ENCODE peak calls at places on chromosomes 13 and 19, in four cellular contexts. O, N, A and C are unnamed samples.

GRCh38 chr19:16309653-16310052 is 15.0 kb upstream of the KLF2 start:
- DNase-seq in N (no peak), A (no peak), O (no peak), C (no peak)

GRCh38 chr13:66837246-66837645 is 392.9 kb downstream of the PCDH9 start:
- DNase-seq in N (no peak), A (no peak), O (no peak), C (no peak)

GRCh38 chr13:30376426-30377311 is 45.6 kb upstream of the UBE2L5 start:
- DNase-seq in N (peak), O (no peak), A (no peak), C (no peak)

GRCh38 chr13:71808708-71809107 is 58.3 kb downstream of the DACH1 start:
- DNase-seq in A (no peak), N (no peak), O (no peak), C (no peak)

GRCh38 chr19:48400018-48400742 is 6.7 kb downstream of the GRIN2D start:
- DNase-seq in N (no peak), O (peak), A (peak), C (peak)

GRCh38 chr13:40406405-40407138 is 259.9 kb downstream of the FOXO1 start:
- DNase-seq in O (no peak), A (peak), N (no peak), C (peak)

GRCh38 chr13:59680429-59681024 is 483.2 kb downstream of the DIAPH3 start:
- DNase-seq in N (no peak), A (peak), O (peak), C (peak)

GRCh38 chr13:101545521-101545920 is 93.0 kb downstream of the ITGBL1 start:
- DNase-seq in N (no peak), A (no peak), O (no peak), C (peak)

GRCh38 chr19:14031719-14032480 is at the start of gene IL27RA:
- DNase-seq in O (peak), A (peak), N (peak), C (peak)

GRCh38 chr19:41218615-41219507 is at the start of gene AXL:
- DNase-seq in O (no peak), N (no peak), A (peak), C (peak)

GRCh38 chr19:51572908-51573307 is 1.8 kb downstream of the ZNF175 start:
- DNase-seq in N (no peak), A (no peak), O (no peak), C (peak)

GRCh38 chr19:4354282-4354681 is 10.9 kb downstream of the MPND start:
- DNase-seq in O (no peak), N (no peak), A (no peak), C (no peak)

GRCh38 chr19:658916-659839 is 3.8 kb downstream of the RNF126 start:
- DNase-seq in N (no peak), O (no peak), A (no peak), C (no peak)

GRCh38 chr19:45091031-45091918 is 1.7 kb upstream of the PPP1R37 start:
- DNase-seq in O (peak), A (peak), N (peak), C (peak)

GRCh38 chr13:22505489-22505888 is 675.3 kb upstream of the SGCG start:
- DNase-seq in A (no peak), O (no peak), N (no peak), C (no peak)

GRCh38 chr19:56121180-56122167 is at the start of gene ZNF787:
- DNase-seq in A (peak), N (peak), O (peak), C (peak)
- TF ChIP-seq ELK1 in A (peak), N (peak), O (no peak), C (no peak)

GRCh38 chr19:9406798-9407352 is 28.5 kb downstream of the ZNF266 start:
- DNase-seq in N (no peak), A (peak), O (peak), C (peak)
- TF ChIP-seq RAD21 in N (no peak), A (no peak), O (no peak), C (no peak)

GRCh38 chr13:41649659-41650058 is 192.3 kb downstream of the RGCC start:
- DNase-seq in O (no peak), A (peak), N (no peak), C (peak)
- TF ChIP-seq ELK1 in O (no peak), A (no peak), N (no peak), C (no peak)

GRCh38 chr19:18437481-18438330 is at the start of gene ISYNA1:
- DNase-seq in N (no peak), O (peak), A (peak), C (peak)
- TF ChIP-seq RAD21 in N (no peak), O (no peak), A (no peak), C (no peak)

DNA sequence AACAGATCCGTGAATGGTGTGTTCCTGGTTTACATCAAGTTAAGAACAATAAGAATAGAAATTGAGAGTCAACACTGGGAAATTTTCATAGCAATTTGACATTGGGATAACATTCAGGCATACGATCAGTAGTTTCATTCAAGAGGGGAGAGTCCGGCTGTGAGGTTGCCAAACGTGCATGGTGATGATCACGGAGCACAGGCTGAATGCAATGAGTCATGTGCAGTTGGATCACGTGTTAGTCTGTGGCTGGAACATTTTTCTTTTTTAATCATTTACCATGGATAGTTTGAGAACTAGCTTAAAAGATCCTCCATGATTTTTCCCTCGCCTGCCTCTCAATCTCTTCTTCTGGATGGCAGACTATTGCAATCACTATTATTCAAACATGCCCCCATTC is 2.5 kb upstream of the DCT start:
- DNase-seq in O (no peak), A (peak), N (no peak), C (peak)
- TF ChIP-seq ELK1 in O (no peak), A (no peak), N (no peak), C (no peak)

GRCh38 chr19:55247621-55248099 is 11.2 kb downstream of the PPP6R1 start:
- DNase-seq in A (peak), N (no peak), O (no peak), C (no peak)
- TF ChIP-seq RAD21 in A (no peak), N (no peak), O (no peak), C (no peak)

DNA sequence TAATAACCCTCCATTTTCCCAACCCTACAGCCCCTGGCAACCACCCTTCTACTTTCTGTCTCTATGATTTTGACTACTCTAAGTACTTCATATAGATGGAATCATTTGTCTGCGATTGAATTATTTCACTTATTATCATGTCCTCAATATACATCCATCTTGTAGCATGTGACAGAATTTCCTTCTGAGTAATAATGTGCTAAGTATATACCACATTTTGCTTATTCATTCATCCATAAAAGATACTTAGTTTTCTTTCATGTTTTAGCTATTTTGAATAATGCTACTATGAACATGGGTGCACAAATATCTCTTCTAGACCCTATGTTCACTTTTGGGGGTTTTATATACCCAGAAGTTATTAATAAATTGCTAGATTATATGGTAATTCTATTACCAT is 17.4 kb upstream of the NDFIP2 start:
- DNase-seq in O (no peak), N (no peak), A (no peak), C (no peak)
- TF ChIP-seq ELK1 in O (no peak), N (no peak), A (no peak), C (no peak)

DNA sequence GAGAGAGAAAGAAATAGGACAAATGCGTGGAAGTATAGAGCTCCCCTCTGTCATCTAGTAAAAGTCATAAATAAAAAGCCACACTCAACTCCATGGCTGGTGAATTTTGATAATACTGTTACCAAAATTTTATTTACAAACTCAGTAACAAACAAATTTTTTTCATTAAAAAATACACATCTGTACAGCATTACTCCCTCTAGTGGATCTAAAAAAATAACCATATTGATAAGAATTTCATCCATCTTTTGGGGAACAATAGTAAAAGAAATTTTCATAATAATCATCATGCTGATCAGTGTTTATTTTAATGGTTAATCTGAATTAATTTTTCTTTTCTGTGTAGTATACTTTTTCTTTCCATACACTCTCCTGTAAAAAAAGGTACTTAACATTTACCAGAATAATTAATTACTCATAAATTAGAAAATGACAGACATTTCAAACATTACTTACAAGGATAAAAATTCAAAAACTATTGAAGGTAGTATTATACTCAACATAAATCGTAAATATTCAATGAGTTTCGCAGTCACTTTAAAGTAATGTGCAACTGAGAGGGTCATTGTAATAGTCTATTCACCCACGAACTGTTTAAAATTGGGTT is 173.5 kb upstream of the LSM14A start:
- DNase-seq in O (no peak), A (peak), N (no peak), C (no peak)
- TF ChIP-seq RAD21 in O (no peak), A (peak), N (no peak), C (peak)

DNA sequence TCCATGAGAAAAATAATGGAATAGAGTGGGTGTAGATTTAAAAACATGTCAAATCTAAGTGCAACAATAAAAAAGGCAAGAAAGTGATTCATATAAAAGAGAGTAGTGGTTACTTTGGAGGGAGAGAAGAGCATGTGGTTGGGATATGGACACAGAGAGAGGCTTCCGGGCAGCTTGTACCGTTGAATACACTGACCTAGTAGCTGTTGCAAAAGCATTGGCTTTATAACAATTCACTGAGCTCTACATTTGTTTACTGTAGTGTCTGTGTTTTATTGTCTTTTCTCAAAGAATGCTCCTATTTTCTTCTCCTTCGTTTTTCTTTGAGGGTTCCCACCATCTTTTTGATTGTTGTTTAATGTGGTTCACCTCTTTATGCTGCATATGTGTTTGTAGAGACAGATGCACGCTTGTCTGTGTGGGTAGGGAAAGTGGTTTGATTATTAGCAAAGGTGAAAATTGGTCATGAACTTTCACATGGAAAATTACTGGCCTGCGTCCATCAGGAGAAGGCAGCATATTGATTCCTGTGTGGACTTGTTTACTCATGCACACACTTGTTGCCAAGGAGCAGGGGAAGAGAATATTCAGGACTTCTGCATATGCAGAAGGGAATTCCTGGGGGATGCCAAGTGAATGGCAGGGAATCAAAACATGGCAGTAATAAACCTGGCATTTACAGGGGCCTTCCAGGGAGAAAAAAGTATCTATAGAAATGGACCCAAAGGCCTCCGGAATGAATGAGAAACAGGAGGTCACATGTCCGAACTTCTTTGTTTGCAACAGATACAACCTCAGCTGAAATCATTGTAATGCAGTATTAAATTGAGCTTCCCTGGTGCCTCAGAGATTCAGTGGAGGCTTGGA is 30.0 kb upstream of the IRS2 start:
- DNase-seq in O (no peak), N (no peak), A (no peak), C (no peak)
- TF ChIP-seq ELK1 in O (no peak), N (no peak), A (no peak), C (no peak)

GRCh38 chr19:17721821-17722220 is 2.5 kb downstream of the MAP1S start:
- DNase-seq in N (no peak), A (no peak), O (no peak), C (peak)

GRCh38 chr19:17719730-17720486 is 628 bp downstream of the MAP1S start:
- DNase-seq in N (no peak), O (no peak), A (no peak), C (no peak)

GRCh38 chr19:17718467-17718987 is 753 bp upstream of the MAP1S start:
- DNase-seq in A (no peak), O (no peak), N (no peak), C (no peak)

GRCh38 chr19:17720487-17720839 is 1.2 kb downstream of the MAP1S start:
- DNase-seq in O (no peak), A (no peak), N (no peak), C (no peak)

GRCh38 chr19:17718988-17719711 is at the start of gene MAP1S:
- DNase-seq in A (peak), O (peak), N (no peak), C (peak)
- TF ChIP-seq RAD21 in A (no peak), O (no peak), N (no peak), C (no peak)